ENCODE peak calls at places on chromosomes 12 and 14, in five cellular contexts. One of them, this sample, is unnamed.

GRCh38 chr12:10354502-10354901 is 35.3 kb downstream of the KLRK1 start:
- DNase-seq in activated CD4-positive, CD25-positive, alpha-beta regulatory T cell treated with anti-CD3 and anti-CD28 coated beads, Interleukin-2, amount 50 U/mL, for 16 hours: no peak
- DNase-seq in nephron progenitor cell: no peak
- DNase-seq in H54: no peak
- DNase-seq in NCI-H1092 treated with DMSO at 0.1 percent for 48 hours: no peak
- DNase-seq in this sample: no peak

GRCh38 chr12:50221228-50222008 is 54.2 kb upstream of the CERS5 start:
- DNase-seq in activated CD4-positive, CD25-positive, alpha-beta regulatory T cell treated with anti-CD3 and anti-CD28 coated beads, Interleukin-2, amount 50 U/mL, for 16 hours: no peak
- DNase-seq in nephron progenitor cell: no peak
- DNase-seq in H54: no peak
- DNase-seq in NCI-H1092 treated with DMSO at 0.1 percent for 48 hours: peak
- DNase-seq in this sample: no peak

GRCh38 chr12:68403296-68403695 is 71.1 kb upstream of the MDM1 start:
- DNase-seq in activated CD4-positive, CD25-positive, alpha-beta regulatory T cell treated with anti-CD3 and anti-CD28 coated beads, Interleukin-2, amount 50 U/mL, for 16 hours: no peak
- DNase-seq in nephron progenitor cell: no peak
- DNase-seq in H54: no peak
- DNase-seq in NCI-H1092 treated with DMSO at 0.1 percent for 48 hours: no peak
- DNase-seq in this sample: no peak

GRCh38 chr12:89280833-89281533 is 71.3 kb downstream of the DUSP6 start:
- DNase-seq in activated CD4-positive, CD25-positive, alpha-beta regulatory T cell treated with anti-CD3 and anti-CD28 coated beads, Interleukin-2, amount 50 U/mL, for 16 hours: no peak
- DNase-seq in nephron progenitor cell: peak
- DNase-seq in H54: no peak
- DNase-seq in NCI-H1092 treated with DMSO at 0.1 percent for 48 hours: no peak
- DNase-seq in this sample: no peak

GRCh38 chr12:129772463-129773169 is 131.2 kb downstream of the TMEM132D start:
- DNase-seq in activated CD4-positive, CD25-positive, alpha-beta regulatory T cell treated with anti-CD3 and anti-CD28 coated beads, Interleukin-2, amount 50 U/mL, for 16 hours: no peak
- DNase-seq in nephron progenitor cell: no peak
- DNase-seq in H54: no peak
- DNase-seq in NCI-H1092 treated with DMSO at 0.1 percent for 48 hours: no peak
- DNase-seq in this sample: no peak

GRCh38 chr14:92568621-92569479 is 55.3 kb downstream of the RIN3 start:
- DNase-seq in activated CD4-positive, CD25-positive, alpha-beta regulatory T cell treated with anti-CD3 and anti-CD28 coated beads, Interleukin-2, amount 50 U/mL, for 16 hours: no peak
- DNase-seq in nephron progenitor cell: no peak
- DNase-seq in H54: no peak
- DNase-seq in NCI-H1092 treated with DMSO at 0.1 percent for 48 hours: no peak
- DNase-seq in this sample: no peak

GRCh38 chr14:50417853-50418252 is 21.2 kb upstream of the CDKL1 start:
- DNase-seq in activated CD4-positive, CD25-positive, alpha-beta regulatory T cell treated with anti-CD3 and anti-CD28 coated beads, Interleukin-2, amount 50 U/mL, for 16 hours: no peak
- DNase-seq in nephron progenitor cell: no peak
- DNase-seq in H54: no peak
- DNase-seq in NCI-H1092 treated with DMSO at 0.1 percent for 48 hours: no peak
- DNase-seq in this sample: no peak

GRCh38 chr12:89827592-89827991 is 119.0 kb upstream of the ATP2B1 start:
- DNase-seq in activated CD4-positive, CD25-positive, alpha-beta regulatory T cell treated with anti-CD3 and anti-CD28 coated beads, Interleukin-2, amount 50 U/mL, for 16 hours: no peak
- DNase-seq in nephron progenitor cell: no peak
- DNase-seq in H54: no peak
- DNase-seq in NCI-H1092 treated with DMSO at 0.1 percent for 48 hours: peak
- DNase-seq in this sample: no peak

GRCh38 chr14:70714055-70714550 is 72.4 kb downstream of the TTC9 start:
- DNase-seq in activated CD4-positive, CD25-positive, alpha-beta regulatory T cell treated with anti-CD3 and anti-CD28 coated beads, Interleukin-2, amount 50 U/mL, for 16 hours: peak
- DNase-seq in nephron progenitor cell: peak
- DNase-seq in H54: peak
- DNase-seq in NCI-H1092 treated with DMSO at 0.1 percent for 48 hours: peak
- DNase-seq in this sample: peak

GRCh38 chr14:46344327-46344937 is 307.1 kb downstream of the RPL10L start:
- DNase-seq in activated CD4-positive, CD25-positive, alpha-beta regulatory T cell treated with anti-CD3 and anti-CD28 coated beads, Interleukin-2, amount 50 U/mL, for 16 hours: no peak
- DNase-seq in nephron progenitor cell: no peak
- DNase-seq in H54: no peak
- DNase-seq in NCI-H1092 treated with DMSO at 0.1 percent for 48 hours: peak
- DNase-seq in this sample: no peak

GRCh38 chr14:99589031-99589441 is 15.0 kb downstream of the CCDC85C start:
- DNase-seq in activated CD4-positive, CD25-positive, alpha-beta regulatory T cell treated with anti-CD3 and anti-CD28 coated beads, Interleukin-2, amount 50 U/mL, for 16 hours: no peak
- DNase-seq in nephron progenitor cell: no peak
- DNase-seq in H54: no peak
- DNase-seq in NCI-H1092 treated with DMSO at 0.1 percent for 48 hours: no peak
- DNase-seq in this sample: no peak

GRCh38 chr14:90558041-90558982 is 161.5 kb downstream of the CALM1 start:
- DNase-seq in activated CD4-positive, CD25-positive, alpha-beta regulatory T cell treated with anti-CD3 and anti-CD28 coated beads, Interleukin-2, amount 50 U/mL, for 16 hours: no peak
- DNase-seq in nephron progenitor cell: no peak
- DNase-seq in H54: no peak
- DNase-seq in NCI-H1092 treated with DMSO at 0.1 percent for 48 hours: no peak
- DNase-seq in this sample: no peak

GRCh38 chr12:69435644-69436043 is 34.5 kb upstream of the FRS2 start:
- DNase-seq in activated CD4-positive, CD25-positive, alpha-beta regulatory T cell treated with anti-CD3 and anti-CD28 coated beads, Interleukin-2, amount 50 U/mL, for 16 hours: no peak
- DNase-seq in nephron progenitor cell: no peak
- DNase-seq in H54: no peak
- DNase-seq in NCI-H1092 treated with DMSO at 0.1 percent for 48 hours: no peak
- DNase-seq in this sample: no peak

GRCh38 chr14:38623661-38624060 is 367.8 kb upstream of the CLEC14A start:
- DNase-seq in activated CD4-positive, CD25-positive, alpha-beta regulatory T cell treated with anti-CD3 and anti-CD28 coated beads, Interleukin-2, amount 50 U/mL, for 16 hours: no peak
- DNase-seq in nephron progenitor cell: no peak
- DNase-seq in H54: no peak
- DNase-seq in NCI-H1092 treated with DMSO at 0.1 percent for 48 hours: no peak
- DNase-seq in this sample: no peak